ENCODE peak calls at places on chromosomes 7 and 10, in six cellular contexts. One of them, this sample, is unnamed.
A peak's percentile ranks its signal among the peaks of the same experiment; 100 is the strongest.

GRCh38 chr7:28700790-28701203 is 257.3 kb downstream of the TRIL start:
- DNase-seq in BE2C: no peak
- DNase-seq in stomach: no peak
- DNase-seq in adrenal gland: no peak
- DNase-seq in H1: no peak
- DNase-seq in effector memory CD4-positive, alpha-beta T cell: no peak
- DNase-seq in this sample: no peak

GRCh38 chr7:21276471-21277035 is 151.3 kb upstream of the SP4 start:
- DNase-seq in adrenal gland: no peak
- DNase-seq in stomach: no peak
- DNase-seq in H1: no peak
- DNase-seq in BE2C: no peak
- DNase-seq in effector memory CD4-positive, alpha-beta T cell: no peak
- DNase-seq in this sample: no peak

GRCh38 chr10:44385726-44386438 is 985 bp upstream of the CXCL12 start:
- DNase-seq in stomach: peak; percentile 19
- DNase-seq in H1: no peak
- DNase-seq in adrenal gland: peak; percentile 46
- DNase-seq in effector memory CD4-positive, alpha-beta T cell: no peak
- DNase-seq in BE2C: no peak
- DNase-seq in this sample: no peak

GRCh38 chr10:6674282-6674681 is 94.2 kb upstream of the PRKCQ start:
- DNase-seq in effector memory CD4-positive, alpha-beta T cell: no peak
- DNase-seq in BE2C: no peak
- DNase-seq in H1: no peak
- DNase-seq in adrenal gland: no peak
- DNase-seq in stomach: no peak
- DNase-seq in this sample: peak; percentile 24

GRCh38 chr7:30445770-30446169 is 32.8 kb downstream of the NOD1 start:
- DNase-seq in BE2C: peak; percentile 62
- DNase-seq in H1: no peak
- DNase-seq in effector memory CD4-positive, alpha-beta T cell: peak; percentile 58
- DNase-seq in adrenal gland: peak; percentile 88
- DNase-seq in stomach: peak; percentile 65
- DNase-seq in this sample: no peak

GRCh38 chr7:50832744-50833143 is 50.0 kb upstream of the GRB10 start:
- DNase-seq in BE2C: no peak
- DNase-seq in adrenal gland: no peak
- DNase-seq in effector memory CD4-positive, alpha-beta T cell: no peak
- DNase-seq in stomach: no peak
- DNase-seq in H1: no peak
- DNase-seq in this sample: no peak

GRCh38 chr7:17771901-17772408 is 168.3 kb downstream of the SNX13 start:
- DNase-seq in H1: no peak
- DNase-seq in adrenal gland: no peak
- DNase-seq in effector memory CD4-positive, alpha-beta T cell: no peak
- DNase-seq in BE2C: no peak
- DNase-seq in stomach: no peak
- DNase-seq in this sample: no peak

GRCh38 chr10:67221939-67222494 is 296.2 kb downstream of the LRRTM3 start:
- DNase-seq in adrenal gland: no peak
- DNase-seq in BE2C: no peak
- DNase-seq in stomach: no peak
- DNase-seq in H1: no peak
- DNase-seq in effector memory CD4-positive, alpha-beta T cell: no peak
- DNase-seq in this sample: no peak

GRCh38 chr7:142385528-142386340 is 127.9 kb upstream of the PRSS58 start:
- DNase-seq in BE2C: peak; percentile 51
- DNase-seq in stomach: no peak
- DNase-seq in effector memory CD4-positive, alpha-beta T cell: no peak
- DNase-seq in H1: no peak
- DNase-seq in adrenal gland: no peak
- DNase-seq in this sample: no peak

GRCh38 chr10:102198027-102198426 is 28.1 kb upstream of the ELOVL3 start:
- DNase-seq in adrenal gland: no peak
- DNase-seq in BE2C: no peak
- DNase-seq in stomach: no peak
- DNase-seq in H1: no peak
- DNase-seq in effector memory CD4-positive, alpha-beta T cell: no peak
- DNase-seq in this sample: no peak

GRCh38 chr10:127453706-127454105 is 95.4 kb upstream of the NPS start:
- DNase-seq in stomach: no peak
- DNase-seq in adrenal gland: no peak
- DNase-seq in H1: no peak
- DNase-seq in BE2C: no peak
- DNase-seq in effector memory CD4-positive, alpha-beta T cell: no peak
- DNase-seq in this sample: no peak

GRCh38 chr10:28246023-28246422 is 56.8 kb downstream of the MPP7 start:
- DNase-seq in adrenal gland: no peak
- DNase-seq in BE2C: no peak
- DNase-seq in stomach: no peak
- DNase-seq in H1: no peak
- DNase-seq in effector memory CD4-positive, alpha-beta T cell: no peak
- DNase-seq in this sample: no peak

GRCh38 chr10:122689146-122689807 is 10.4 kb downstream of the C10orf120 start:
- DNase-seq in effector memory CD4-positive, alpha-beta T cell: no peak
- DNase-seq in BE2C: no peak
- DNase-seq in H1: no peak
- DNase-seq in adrenal gland: no peak
- DNase-seq in stomach: no peak
- DNase-seq in this sample: no peak

GRCh38 chr7:69800495-69800894 is 202.2 kb downstream of the AUTS2 start:
- DNase-seq in effector memory CD4-positive, alpha-beta T cell: no peak
- DNase-seq in BE2C: peak; percentile 67
- DNase-seq in H1: peak; percentile 17
- DNase-seq in adrenal gland: peak; percentile 82
- DNase-seq in stomach: no peak
- DNase-seq in this sample: no peak

GRCh38 chr7:114540291-114540690 is 125.7 kb downstream of the FOXP2 start:
- DNase-seq in BE2C: no peak
- DNase-seq in effector memory CD4-positive, alpha-beta T cell: no peak
- DNase-seq in stomach: no peak
- DNase-seq in H1: no peak
- DNase-seq in adrenal gland: no peak
- DNase-seq in this sample: no peak

GRCh38 chr7:96198047-96198636 is 123.8 kb downstream of the SLC25A13 start:
- DNase-seq in adrenal gland: no peak
- DNase-seq in stomach: no peak
- DNase-seq in H1: no peak
- DNase-seq in BE2C: no peak
- DNase-seq in effector memory CD4-positive, alpha-beta T cell: no peak
- DNase-seq in this sample: no peak

GRCh38 chr7:55502209-55502608 is 70.1 kb downstream of the VOPP1 start:
- DNase-seq in stomach: peak; percentile 17
- DNase-seq in BE2C: no peak
- DNase-seq in adrenal gland: no peak
- DNase-seq in H1: no peak
- DNase-seq in effector memory CD4-positive, alpha-beta T cell: no peak
- DNase-seq in this sample: no peak

GRCh38 chr7:84102213-84102612 is 92.4 kb downstream of the SEMA3A start:
- DNase-seq in BE2C: no peak
- DNase-seq in effector memory CD4-positive, alpha-beta T cell: no peak
- DNase-seq in stomach: no peak
- DNase-seq in H1: no peak
- DNase-seq in adrenal gland: no peak
- DNase-seq in this sample: no peak

GRCh38 chr7:138257459-138258193 is 181.4 kb downstream of the AKR1D1 start:
- DNase-seq in effector memory CD4-positive, alpha-beta T cell: no peak
- DNase-seq in BE2C: peak; percentile 68
- DNase-seq in stomach: peak; percentile 65
- DNase-seq in adrenal gland: peak; percentile 62
- DNase-seq in H1: no peak
- DNase-seq in this sample: no peak

GRCh38 chr10:34739915-34740314 is 75.2 kb downstream of the PARD3 start:
- DNase-seq in H1: peak; percentile 58
- DNase-seq in stomach: peak; percentile 30
- DNase-seq in adrenal gland: peak; percentile 72
- DNase-seq in BE2C: peak; percentile 53
- DNase-seq in effector memory CD4-positive, alpha-beta T cell: no peak
- DNase-seq in this sample: no peak

GRCh38 chr7:114405427-114405826 is 9.2 kb upstream of the FOXP2 start:
- DNase-seq in BE2C: no peak
- DNase-seq in H1: no peak
- DNase-seq in adrenal gland: no peak
- DNase-seq in effector memory CD4-positive, alpha-beta T cell: no peak
- DNase-seq in stomach: no peak
- DNase-seq in this sample: no peak

GRCh38 chr7:28955723-28956607 is 2.2 kb downstream of the TRIL start:
- DNase-seq in H1: no peak
- DNase-seq in BE2C: peak; percentile 78
- DNase-seq in adrenal gland: peak; percentile 87
- DNase-seq in effector memory CD4-positive, alpha-beta T cell: no peak
- DNase-seq in stomach: peak; percentile 91
- DNase-seq in this sample: peak; percentile 92

GRCh38 chr10:79256264-79256806 is 90.9 kb upstream of the PPIF start:
- DNase-seq in stomach: no peak
- DNase-seq in BE2C: no peak
- DNase-seq in effector memory CD4-positive, alpha-beta T cell: no peak
- DNase-seq in adrenal gland: no peak
- DNase-seq in H1: no peak
- DNase-seq in this sample: no peak

GRCh38 chr10:115818015-115818414 is 455.0 kb downstream of the GFRA1 start:
- DNase-seq in BE2C: no peak
- DNase-seq in stomach: no peak
- DNase-seq in H1: no peak
- DNase-seq in effector memory CD4-positive, alpha-beta T cell: no peak
- DNase-seq in adrenal gland: no peak
- DNase-seq in this sample: no peak

GRCh38 chr10:131983780-131984179 is 2.1 kb upstream of the BNIP3 start:
- DNase-seq in adrenal gland: no peak
- DNase-seq in stomach: no peak
- DNase-seq in H1: no peak
- DNase-seq in BE2C: no peak
- DNase-seq in effector memory CD4-positive, alpha-beta T cell: no peak
- DNase-seq in this sample: peak; percentile 9

GRCh38 chr10:118968482-118968881 is 61.0 kb upstream of the NANOS1 start:
- DNase-seq in adrenal gland: peak; percentile 25
- DNase-seq in stomach: no peak
- DNase-seq in BE2C: no peak
- DNase-seq in effector memory CD4-positive, alpha-beta T cell: no peak
- DNase-seq in H1: no peak
- DNase-seq in this sample: no peak

GRCh38 chr10:35949820-35950219 is 307.7 kb upstream of the FZD8 start:
- DNase-seq in stomach: no peak
- DNase-seq in H1: peak; percentile 7
- DNase-seq in effector memory CD4-positive, alpha-beta T cell: no peak
- DNase-seq in BE2C: no peak
- DNase-seq in adrenal gland: no peak
- DNase-seq in this sample: no peak

GRCh38 chr10:75429159-75429827 is 2.1 kb upstream of the LRMDA start:
- DNase-seq in adrenal gland: peak; percentile 61
- DNase-seq in BE2C: no peak
- DNase-seq in stomach: no peak
- DNase-seq in effector memory CD4-positive, alpha-beta T cell: no peak
- DNase-seq in H1: no peak
- DNase-seq in this sample: no peak

GRCh38 chr10:133536198-133536597 is 9.0 kb downstream of the CYP2E1 start:
- DNase-seq in stomach: no peak
- DNase-seq in H1: no peak
- DNase-seq in effector memory CD4-positive, alpha-beta T cell: no peak
- DNase-seq in adrenal gland: no peak
- DNase-seq in BE2C: no peak
- DNase-seq in this sample: no peak
- H3K9me3 ChIP-seq in stomach: no peaks in the 10 kb centered on the region
- H3K9me3 ChIP-seq in H1: peaks cover 77% of the 10 kb centered on the region
- H3K9me3 ChIP-seq in effector memory CD4-positive, alpha-beta T cell: no peaks in the 10 kb centered on the region
- H3K9me3 ChIP-seq in adrenal gland: no peaks in the 10 kb centered on the region
- H3K9me3 ChIP-seq in BE2C: no peaks in the 10 kb centered on the region
- H3K9me3 ChIP-seq in this sample: no peaks in the 10 kb centered on the region

DNA sequence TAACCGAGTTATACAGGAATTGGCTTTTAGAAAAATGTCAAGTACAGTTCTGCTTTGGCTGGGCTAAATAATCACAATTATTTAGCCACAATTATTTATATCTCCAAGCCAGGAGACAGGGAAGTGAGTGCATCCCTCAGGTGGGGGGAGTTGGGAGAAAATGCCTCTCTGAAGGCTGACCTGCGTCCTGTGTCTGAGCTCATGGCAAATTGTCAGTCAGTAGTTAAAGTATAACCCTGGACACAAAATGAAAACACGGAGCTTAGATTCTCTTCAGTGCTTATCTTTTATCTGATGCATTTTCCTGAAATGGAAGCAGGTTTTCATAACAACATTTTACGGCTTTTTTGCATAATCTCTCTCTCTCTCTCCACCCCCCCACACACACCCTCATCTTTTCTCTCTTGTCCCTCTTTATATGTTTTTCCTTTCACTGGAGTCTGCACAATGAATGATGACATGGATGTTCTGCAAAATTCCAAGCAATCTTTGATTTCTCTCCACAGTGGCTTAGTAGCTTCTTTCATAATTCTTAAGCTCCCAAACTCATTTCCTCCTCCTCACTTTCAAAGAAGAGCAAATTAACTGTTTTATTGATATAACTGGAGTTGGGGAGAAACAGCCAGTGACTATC is 521.5 kb upstream of the GHITM start:
- DNase-seq in effector memory CD4-positive, alpha-beta T cell: no peak
- DNase-seq in stomach: no peak
- DNase-seq in adrenal gland: no peak
- DNase-seq in BE2C: no peak
- DNase-seq in H1: no peak
- DNase-seq in this sample: no peak
- H3K9me3 ChIP-seq in effector memory CD4-positive, alpha-beta T cell: no peaks in the 10 kb centered on the region
- H3K9me3 ChIP-seq in stomach: no peaks in the 10 kb centered on the region
- H3K9me3 ChIP-seq in adrenal gland: no peaks in the 10 kb centered on the region
- H3K9me3 ChIP-seq in BE2C: no peaks in the 10 kb centered on the region
- H3K9me3 ChIP-seq in H1: no peaks in the 10 kb centered on the region
- H3K9me3 ChIP-seq in this sample: no peaks in the 10 kb centered on the region

GRCh38 chr7:155187061-155187785 is 110.5 kb upstream of the INSIG1 start:
- DNase-seq in H1: no peak
- DNase-seq in effector memory CD4-positive, alpha-beta T cell: no peak
- DNase-seq in adrenal gland: peak; percentile 24
- DNase-seq in BE2C: no peak
- DNase-seq in stomach: no peak
- DNase-seq in this sample: no peak

GRCh38 chr7:155190608-155191536 is 106.8 kb upstream of the INSIG1 start:
- DNase-seq in stomach: peak; percentile 72
- DNase-seq in H1: no peak
- DNase-seq in adrenal gland: peak; percentile 62
- DNase-seq in BE2C: peak; percentile 53
- DNase-seq in effector memory CD4-positive, alpha-beta T cell: peak; percentile 25
- DNase-seq in this sample: peak; percentile 44

GRCh38 chr7:155188821-155189599 is 108.7 kb upstream of the INSIG1 start:
- DNase-seq in stomach: no peak
- DNase-seq in adrenal gland: peak; percentile 27
- DNase-seq in H1: no peak
- DNase-seq in effector memory CD4-positive, alpha-beta T cell: no peak
- DNase-seq in BE2C: no peak
- DNase-seq in this sample: no peak

GRCh38 chr7:155189600-155189989 is 108.1 kb upstream of the INSIG1 start:
- DNase-seq in H1: no peak
- DNase-seq in stomach: no peak
- DNase-seq in effector memory CD4-positive, alpha-beta T cell: no peak
- DNase-seq in BE2C: no peak
- DNase-seq in adrenal gland: no peak
- DNase-seq in this sample: no peak

GRCh38 chr7:155188357-155188756 is 109.3 kb upstream of the INSIG1 start:
- DNase-seq in BE2C: no peak
- DNase-seq in stomach: no peak
- DNase-seq in H1: no peak
- DNase-seq in effector memory CD4-positive, alpha-beta T cell: no peak
- DNase-seq in adrenal gland: peak; percentile 2
- DNase-seq in this sample: no peak
- H3K9me3 ChIP-seq in BE2C: peaks cover 10% of the 10 kb centered on the region
- H3K9me3 ChIP-seq in stomach: peaks cover 32% of the 10 kb centered on the region
- H3K9me3 ChIP-seq in H1: peaks cover 40% of the 10 kb centered on the region
- H3K9me3 ChIP-seq in effector memory CD4-positive, alpha-beta T cell: peaks cover 15% of the 10 kb centered on the region
- H3K9me3 ChIP-seq in adrenal gland: no peaks in the 10 kb centered on the region
- H3K9me3 ChIP-seq in this sample: peaks cover 17% of the 10 kb centered on the region

GRCh38 chr7:64528770-64529169 is 34.1 kb downstream of the ZNF680 start:
- DNase-seq in H1: no peak
- DNase-seq in effector memory CD4-positive, alpha-beta T cell: no peak
- DNase-seq in adrenal gland: no peak
- DNase-seq in stomach: no peak
- DNase-seq in BE2C: no peak
- DNase-seq in this sample: no peak
- H3K9me3 ChIP-seq in H1: peaks cover 51% of the 10 kb centered on the region
- H3K9me3 ChIP-seq in effector memory CD4-positive, alpha-beta T cell: peaks cover 17% of the 10 kb centered on the region
- H3K9me3 ChIP-seq in adrenal gland: peaks cover 12% of the 10 kb centered on the region
- H3K9me3 ChIP-seq in stomach: peaks cover 97% of the 10 kb centered on the region
- H3K9me3 ChIP-seq in BE2C: no peaks in the 10 kb centered on the region
- H3K9me3 ChIP-seq in this sample: peaks cover 64% of the 10 kb centered on the region

This sample was measured in breast epithelium.